ENCODE peak calls at places on chromosomes 3 and 15, in seven cellular contexts. One of them, this sample, is unnamed. For H3K4me1 and H3K36me3, the result is how much of the 10 kb centered on the place peaks cover.

GRCh38 chr15:70099966-70100494 is 2.3 kb upstream of the TLE3 start:
- DNase-seq in ovary: no peak
- DNase-seq in IMR-90: no peak
- DNase-seq in esophagus squamous epithelium: no peak
- DNase-seq in tibial nerve: no peak
- DNase-seq in endothelial cell of umbilical vein: no peak
- DNase-seq in uterus: no peak
- DNase-seq in this sample: no peak

GRCh38 chr15:85312925-85313324 is 67.5 kb upstream of the AKAP13 start:
- DNase-seq in tibial nerve: no peak
- DNase-seq in endothelial cell of umbilical vein: no peak
- DNase-seq in esophagus squamous epithelium: no peak
- DNase-seq in ovary: no peak
- DNase-seq in IMR-90: peak
- DNase-seq in uterus: no peak
- DNase-seq in this sample: no peak

GRCh38 chr3:15433531-15433930 is 6.1 kb downstream of the EAF1 start:
- DNase-seq in uterus: no peak
- DNase-seq in endothelial cell of umbilical vein: no peak
- DNase-seq in IMR-90: no peak
- DNase-seq in esophagus squamous epithelium: no peak
- DNase-seq in ovary: no peak
- DNase-seq in tibial nerve: no peak
- DNase-seq in this sample: no peak

GRCh38 chr3:71926242-71926560 is 141.3 kb upstream of the PROK2 start:
- DNase-seq in tibial nerve: no peak
- DNase-seq in endothelial cell of umbilical vein: no peak
- DNase-seq in ovary: no peak
- DNase-seq in uterus: no peak
- DNase-seq in esophagus squamous epithelium: no peak
- DNase-seq in IMR-90: peak
- DNase-seq in this sample: peak

GRCh38 chr3:50479523-50479922 is 23.9 kb downstream of the CACNA2D2 start:
- DNase-seq in uterus: no peak
- DNase-seq in esophagus squamous epithelium: no peak
- DNase-seq in tibial nerve: no peak
- DNase-seq in endothelial cell of umbilical vein: no peak
- DNase-seq in IMR-90: no peak
- DNase-seq in ovary: no peak
- DNase-seq in this sample: no peak

GRCh38 chr15:69668049-69668705 is 215.6 kb downstream of the RPLP1 start:
- DNase-seq in tibial nerve: no peak
- DNase-seq in esophagus squamous epithelium: no peak
- DNase-seq in endothelial cell of umbilical vein: no peak
- DNase-seq in ovary: no peak
- DNase-seq in IMR-90: no peak
- DNase-seq in uterus: no peak
- DNase-seq in this sample: peak

GRCh38 chr3:71129611-71130515 is 453.7 kb downstream of the FOXP1 start:
- DNase-seq in tibial nerve: no peak
- DNase-seq in esophagus squamous epithelium: no peak
- DNase-seq in ovary: no peak
- DNase-seq in uterus: no peak
- DNase-seq in endothelial cell of umbilical vein: peak
- DNase-seq in IMR-90: peak
- DNase-seq in this sample: no peak

GRCh38 chr15:73927003-73927475 is 777 bp downstream of the LOXL1 start:
- DNase-seq in IMR-90: no peak
- DNase-seq in tibial nerve: no peak
- DNase-seq in uterus: peak
- DNase-seq in endothelial cell of umbilical vein: peak
- DNase-seq in ovary: peak
- DNase-seq in esophagus squamous epithelium: no peak
- DNase-seq in this sample: peak

GRCh38 chr3:147384210-147385058 is 21.9 kb downstream of the ZIC4 start:
- DNase-seq in uterus: no peak
- DNase-seq in esophagus squamous epithelium: no peak
- DNase-seq in ovary: no peak
- DNase-seq in tibial nerve: no peak
- DNase-seq in endothelial cell of umbilical vein: no peak
- DNase-seq in IMR-90: no peak
- DNase-seq in this sample: no peak

GRCh38 chr3:10343526-10343925 is 22.6 kb upstream of the SEC13 start:
- DNase-seq in endothelial cell of umbilical vein: no peak
- DNase-seq in esophagus squamous epithelium: no peak
- DNase-seq in tibial nerve: no peak
- DNase-seq in IMR-90: no peak
- DNase-seq in uterus: no peak
- DNase-seq in ovary: no peak
- DNase-seq in this sample: no peak

GRCh38 chr3:193794002-193794835 is 201.2 kb downstream of the OPA1 start:
- DNase-seq in tibial nerve: no peak
- DNase-seq in endothelial cell of umbilical vein: peak
- DNase-seq in IMR-90: no peak
- DNase-seq in ovary: no peak
- DNase-seq in uterus: no peak
- DNase-seq in esophagus squamous epithelium: no peak
- DNase-seq in this sample: no peak

GRCh38 chr3:27195059-27195458 is 174.1 kb downstream of the NEK10 start:
- DNase-seq in IMR-90: peak
- DNase-seq in endothelial cell of umbilical vein: peak
- DNase-seq in uterus: no peak
- DNase-seq in ovary: no peak
- DNase-seq in tibial nerve: no peak
- DNase-seq in esophagus squamous epithelium: no peak
- DNase-seq in this sample: no peak

GRCh38 chr15:90513448-90513847 is 16.3 kb upstream of the CRTC3 start:
- DNase-seq in esophagus squamous epithelium: no peak
- DNase-seq in ovary: no peak
- DNase-seq in uterus: no peak
- DNase-seq in endothelial cell of umbilical vein: no peak
- DNase-seq in IMR-90: no peak
- DNase-seq in tibial nerve: no peak
- DNase-seq in this sample: no peak

GRCh38 chr3:38006445-38006995 is 15.9 kb downstream of the VILL start:
- DNase-seq in esophagus squamous epithelium: no peak
- DNase-seq in tibial nerve: no peak
- DNase-seq in endothelial cell of umbilical vein: no peak
- DNase-seq in IMR-90: no peak
- DNase-seq in uterus: no peak
- DNase-seq in ovary: peak
- DNase-seq in this sample: no peak

GRCh38 chr15:51917493-51917892 is 54.1 kb downstream of the LEO1 start:
- DNase-seq in uterus: no peak
- DNase-seq in ovary: no peak
- DNase-seq in IMR-90: peak
- DNase-seq in endothelial cell of umbilical vein: peak
- DNase-seq in tibial nerve: no peak
- DNase-seq in esophagus squamous epithelium: no peak
- DNase-seq in this sample: no peak

GRCh38 chr3:195140816-195141793 is 129.9 kb downstream of the XXYLT1 start:
- DNase-seq in esophagus squamous epithelium: no peak
- DNase-seq in tibial nerve: no peak
- DNase-seq in uterus: no peak
- DNase-seq in endothelial cell of umbilical vein: peak
- DNase-seq in ovary: no peak
- DNase-seq in IMR-90: peak
- DNase-seq in this sample: no peak

GRCh38 chr3:122754867-122755835 is 38.5 kb downstream of the HSPBAP1 start:
- DNase-seq in uterus: no peak
- DNase-seq in ovary: no peak
- DNase-seq in esophagus squamous epithelium: no peak
- DNase-seq in tibial nerve: no peak
- DNase-seq in IMR-90: peak
- DNase-seq in endothelial cell of umbilical vein: peak
- DNase-seq in this sample: no peak

GRCh38 chr3:160808838-160809237 is 52.8 kb downstream of the PPM1L start:
- DNase-seq in endothelial cell of umbilical vein: no peak
- DNase-seq in uterus: no peak
- DNase-seq in esophagus squamous epithelium: no peak
- DNase-seq in IMR-90: no peak
- DNase-seq in ovary: no peak
- DNase-seq in tibial nerve: no peak
- DNase-seq in this sample: no peak

GRCh38 chr15:80160570-80161156 is 7.9 kb downstream of the FAH start:
- DNase-seq in esophagus squamous epithelium: no peak
- DNase-seq in IMR-90: peak
- DNase-seq in uterus: no peak
- DNase-seq in tibial nerve: peak
- DNase-seq in endothelial cell of umbilical vein: peak
- DNase-seq in ovary: no peak
- DNase-seq in this sample: no peak

DNA sequence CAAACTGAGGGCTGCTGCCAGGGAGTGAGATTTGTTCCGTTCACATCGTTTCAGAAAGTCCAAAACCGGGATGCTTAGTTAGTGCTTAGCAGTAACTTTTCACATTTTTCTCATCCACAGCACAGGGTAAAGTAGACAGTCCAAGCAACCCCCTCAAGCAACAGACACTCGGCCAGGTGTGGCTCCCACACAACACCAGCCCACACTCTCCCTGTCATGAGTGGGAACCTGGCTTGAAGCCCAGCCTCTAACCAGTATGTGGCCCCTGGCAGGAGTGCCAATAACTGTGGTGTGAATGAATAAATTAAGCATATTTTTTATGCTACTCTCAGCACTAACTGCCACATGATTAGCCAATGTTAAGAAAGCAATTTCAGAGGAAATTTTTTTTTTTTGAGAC is 9.9 kb downstream of the IL17RD start:
- DNase-seq in endothelial cell of umbilical vein: no peak
- DNase-seq in uterus: no peak
- DNase-seq in esophagus squamous epithelium: no peak
- DNase-seq in ovary: no peak
- DNase-seq in IMR-90: no peak
- DNase-seq in tibial nerve: no peak
- DNase-seq in this sample: no peak
- H3K4me1 ChIP-seq in endothelial cell of umbilical vein: under half
- H3K4me1 ChIP-seq in uterus: under half
- H3K4me1 ChIP-seq in esophagus squamous epithelium: under half
- H3K4me1 ChIP-seq in ovary: under half
- H3K4me1 ChIP-seq in IMR-90: under half
- H3K4me1 ChIP-seq in tibial nerve: under half
- H3K4me1 ChIP-seq in this sample: under half

GRCh38 chr15:25668236-25668635 is 194.9 kb downstream of the ATP10A start:
- DNase-seq in endothelial cell of umbilical vein: no peak
- DNase-seq in tibial nerve: no peak
- DNase-seq in uterus: no peak
- DNase-seq in ovary: no peak
- DNase-seq in IMR-90: no peak
- DNase-seq in esophagus squamous epithelium: no peak
- DNase-seq in this sample: no peak

GRCh38 chr15:25664761-25665160 is 198.4 kb downstream of the ATP10A start:
- DNase-seq in tibial nerve: no peak
- DNase-seq in uterus: no peak
- DNase-seq in esophagus squamous epithelium: no peak
- DNase-seq in endothelial cell of umbilical vein: no peak
- DNase-seq in IMR-90: no peak
- DNase-seq in ovary: no peak
- DNase-seq in this sample: no peak

GRCh38 chr15:25668901-25669300 is 194.2 kb downstream of the ATP10A start:
- DNase-seq in uterus: no peak
- DNase-seq in endothelial cell of umbilical vein: no peak
- DNase-seq in ovary: no peak
- DNase-seq in esophagus squamous epithelium: no peak
- DNase-seq in IMR-90: no peak
- DNase-seq in tibial nerve: no peak
- DNase-seq in this sample: no peak

GRCh38 chr15:25670025-25670554 is 193.0 kb downstream of the ATP10A start:
- DNase-seq in IMR-90: peak
- DNase-seq in esophagus squamous epithelium: no peak
- DNase-seq in uterus: peak
- DNase-seq in tibial nerve: no peak
- DNase-seq in endothelial cell of umbilical vein: no peak
- DNase-seq in ovary: peak
- DNase-seq in this sample: peak

GRCh38 chr15:25667829-25668228 is 195.3 kb downstream of the ATP10A start:
- DNase-seq in tibial nerve: no peak
- DNase-seq in uterus: no peak
- DNase-seq in endothelial cell of umbilical vein: no peak
- DNase-seq in ovary: no peak
- DNase-seq in esophagus squamous epithelium: no peak
- DNase-seq in IMR-90: no peak
- DNase-seq in this sample: no peak
- H3K36me3 ChIP-seq in tibial nerve: under half
- H3K36me3 ChIP-seq in uterus: under half
- H3K36me3 ChIP-seq in endothelial cell of umbilical vein: under half
- H3K36me3 ChIP-seq in ovary: under half
- H3K36me3 ChIP-seq in esophagus squamous epithelium: under half
- H3K36me3 ChIP-seq in IMR-90: under half
- H3K36me3 ChIP-seq in this sample: under half

DNA sequence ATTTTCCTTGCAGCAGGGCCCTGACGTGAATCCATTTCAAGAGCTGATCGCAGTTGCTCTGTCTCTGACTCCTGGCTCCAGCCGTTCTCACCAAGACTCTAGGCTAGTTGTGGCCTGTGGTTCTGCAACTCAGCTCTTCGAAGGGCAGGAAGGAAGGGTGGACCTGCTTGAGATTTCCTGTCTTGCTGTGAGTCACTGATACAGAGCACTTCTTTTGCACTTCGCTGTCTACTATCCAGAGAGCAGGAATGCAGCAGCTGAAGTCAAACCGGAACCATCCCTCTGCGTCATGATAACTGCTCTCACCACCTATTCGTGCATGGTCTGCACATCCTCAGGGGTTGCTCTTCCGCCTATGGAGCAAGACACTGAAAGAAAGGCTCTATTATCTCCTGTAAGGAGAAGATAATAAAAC is 59.7 kb downstream of the RAP2B start:
- DNase-seq in tibial nerve: peak
- DNase-seq in esophagus squamous epithelium: peak
- DNase-seq in IMR-90: peak
- DNase-seq in ovary: peak
- DNase-seq in endothelial cell of umbilical vein: peak
- DNase-seq in uterus: peak
- DNase-seq in this sample: no peak
- TF ChIP-seq POLR2A in tibial nerve: no peak
- TF ChIP-seq POLR2A in esophagus squamous epithelium: peak
- TF ChIP-seq POLR2A in IMR-90: peak
- TF ChIP-seq POLR2A in ovary: no peak
- TF ChIP-seq POLR2A in endothelial cell of umbilical vein: peak
- TF ChIP-seq POLR2A in uterus: no peak
- TF ChIP-seq POLR2A in this sample: no peak

DNA sequence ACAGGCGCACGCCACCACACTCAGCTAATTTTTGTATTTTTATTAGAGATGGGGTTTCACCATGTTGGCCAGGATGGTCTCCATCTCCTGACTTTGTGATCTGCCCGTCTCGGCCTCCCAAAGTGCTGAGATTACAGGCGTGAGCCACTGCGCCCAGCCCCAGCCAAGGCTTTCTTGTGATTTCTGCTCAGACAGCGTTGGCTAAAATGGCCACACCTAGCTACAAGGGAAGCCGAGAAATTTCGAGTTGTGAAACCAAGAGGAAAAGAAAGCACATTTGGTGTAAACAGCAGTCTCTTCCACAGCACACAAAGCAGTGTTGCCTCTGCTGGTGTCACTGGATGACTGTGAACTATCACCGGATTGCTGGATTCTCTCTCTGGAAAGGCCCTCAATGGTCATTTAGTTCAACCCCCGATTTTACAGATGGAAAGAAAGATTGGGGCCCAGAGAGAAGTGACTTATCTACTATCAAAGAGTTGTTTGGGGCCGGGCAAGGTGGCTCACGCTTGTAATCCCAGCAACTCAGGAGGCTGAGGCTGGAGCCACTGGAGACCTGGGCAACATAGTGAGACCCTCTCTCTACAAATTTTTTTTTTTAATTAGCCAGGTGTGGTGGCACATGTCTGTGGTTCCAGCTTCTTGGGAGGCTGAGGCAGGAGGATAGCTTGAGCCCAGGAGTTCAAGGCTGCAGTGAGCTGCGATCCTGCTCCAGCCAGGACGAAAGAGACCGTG is 5.4 kb upstream of the USP3 start:
- DNase-seq in esophagus squamous epithelium: no peak
- DNase-seq in endothelial cell of umbilical vein: no peak
- DNase-seq in tibial nerve: no peak
- DNase-seq in IMR-90: no peak
- DNase-seq in ovary: no peak
- DNase-seq in uterus: no peak
- DNase-seq in this sample: peak
- H3K4me1 ChIP-seq in esophagus squamous epithelium: half or more
- H3K4me1 ChIP-seq in endothelial cell of umbilical vein: under half
- H3K4me1 ChIP-seq in tibial nerve: half or more
- H3K4me1 ChIP-seq in IMR-90: under half
- H3K4me1 ChIP-seq in ovary: under half
- H3K4me1 ChIP-seq in uterus: under half
- H3K4me1 ChIP-seq in this sample: half or more